ENCODE peak calls at places on chromosomes 12 and 14, in ten cellular contexts. Q, K, M, I, J, P, U, V, T and H are unnamed samples.

GRCh38 chr12:85923767-85924331 is 49.8 kb downstream of the NTS start:
- DNase-seq in Q (peak), K (no peak), M (no peak), I (peak), J (no peak), P (peak), U (no peak), V (no peak), T (peak), H (no peak)

GRCh38 chr12:14948672-14949071 is 10.3 kb upstream of the ERP27 start:
- DNase-seq in Q (peak), K (peak), M (no peak), I (peak), J (no peak), P (peak), U (peak), V (peak), T (no peak), H (peak)

GRCh38 chr14:61512026-61512425 is 183.3 kb upstream of the HIF1A start:
- DNase-seq in Q (no peak), K (no peak), M (no peak), I (no peak), J (no peak), P (no peak), U (no peak), V (no peak), T (no peak), H (no peak)

GRCh38 chr12:20807192-20808080 is 3.1 kb upstream of the SLCO1B3 start:
- DNase-seq in Q (peak), K (no peak), M (no peak), I (no peak), J (no peak), P (no peak), U (no peak), V (no peak), T (no peak), H (no peak)

GRCh38 chr14:68271996-68272395 is 452.4 kb downstream of the RAD51B start:
- DNase-seq in Q (no peak), K (no peak), M (no peak), I (no peak), J (no peak), P (no peak), U (no peak), V (no peak), T (no peak), H (no peak)

GRCh38 chr14:22748188-22748587 is 18.3 kb upstream of the OXA1L start:
- DNase-seq in Q (no peak), K (no peak), M (no peak), I (no peak), J (no peak), P (no peak), U (no peak), V (no peak), T (no peak), H (no peak)

GRCh38 chr12:52151859-52152783 is 39.7 kb downstream of the KRT80 start:
- DNase-seq in Q (peak), K (peak), M (no peak), I (no peak), J (peak), P (peak), U (no peak), V (peak), T (peak), H (no peak)

GRCh38 chr14:77124345-77125274 is 17.0 kb downstream of the ZDHHC22 start:
- DNase-seq in Q (peak), K (peak), M (no peak), I (no peak), J (no peak), P (peak), U (no peak), V (peak), T (peak), H (no peak)

GRCh38 chr14:30991408-30991807 is 34.0 kb upstream of the AP4S1 start:
- DNase-seq in Q (no peak), K (no peak), M (no peak), I (no peak), J (no peak), P (no peak), U (no peak), V (no peak), T (no peak), H (no peak)

GRCh38 chr12:123607756-123608155 is 5.9 kb downstream of the DDX55 start:
- DNase-seq in Q (no peak), K (no peak), M (no peak), I (no peak), J (no peak), P (no peak), U (no peak), V (no peak), T (no peak), H (no peak)

GRCh38 chr12:67710582-67710981 is 62.0 kb downstream of the DYRK2 start:
- DNase-seq in Q (no peak), K (no peak), M (peak), I (peak), J (no peak), P (no peak), U (no peak), V (no peak), T (no peak), H (no peak)

GRCh38 chr12:15982471-15982870 is 71.3 kb downstream of the DERA start:
- DNase-seq in Q (peak), K (no peak), M (no peak), I (no peak), J (no peak), P (peak), U (no peak), V (no peak), T (no peak), H (no peak)

GRCh38 chr14:101122855-101123129 is 219.3 kb upstream of the RTL1 start:
- DNase-seq in Q (no peak), K (no peak), M (no peak), I (no peak), J (no peak), P (no peak), U (no peak), V (no peak), T (no peak), H (no peak)

GRCh38 chr14:54564071-54564798 is 2.7 kb upstream of the SAMD4A start:
- DNase-seq in Q (peak), K (no peak), M (peak), I (no peak), J (no peak), P (peak), U (no peak), V (no peak), T (peak), H (no peak)

GRCh38 chr12:6752931-6753771 is at the start of gene MLF2:
- DNase-seq in Q (peak), K (peak), M (peak), I (peak), J (peak), P (peak), U (peak), V (peak), T (peak), H (peak)

GRCh38 chr12:56632701-56633464 is 2.8 kb upstream of the BAZ2A start:
- DNase-seq in Q (no peak), K (no peak), M (no peak), I (no peak), J (no peak), P (no peak), U (no peak), V (no peak), T (peak), H (no peak)

GRCh38 chr12:89507015-89507824 is 17.4 kb downstream of the GALNT4 start:
- DNase-seq in Q (no peak), K (no peak), M (peak), I (no peak), J (no peak), P (no peak), U (no peak), V (no peak), T (peak), H (no peak)

GRCh38 chr12:124720687-124721500 is 142.8 kb downstream of the SCARB1 start:
- DNase-seq in Q (no peak), K (no peak), M (no peak), I (no peak), J (peak), P (peak), U (peak), V (no peak), T (no peak), H (no peak)

GRCh38 chr14:89773644-89774316 is 180.8 kb downstream of the EFCAB11 start:
- DNase-seq in Q (peak), K (peak), M (peak), I (no peak), J (peak), P (no peak), U (peak), V (peak), T (peak), H (no peak)

GRCh38 chr14:100065942-100066574 is 836 bp downstream of the EVL start:
- DNase-seq in Q (no peak), K (peak), M (no peak), I (no peak), J (no peak), P (no peak), U (no peak), V (peak), T (no peak), H (no peak)

GRCh38 chr14:78970677-78971076 is 800.5 kb downstream of the NRXN3 start:
- DNase-seq in Q (no peak), K (no peak), M (no peak), I (no peak), J (no peak), P (no peak), U (no peak), V (no peak), T (peak), H (no peak)

GRCh38 chr12:105698047-105698446 is 367.6 kb downstream of the C12orf75 start:
- DNase-seq in Q (no peak), K (no peak), M (no peak), I (no peak), J (no peak), P (no peak), U (no peak), V (no peak), T (no peak), H (no peak)

GRCh38 chr14:56549721-56550120 is 29.9 kb upstream of the TMEM260 start:
- DNase-seq in Q (no peak), K (no peak), M (no peak), I (no peak), J (no peak), P (no peak), U (no peak), V (no peak), T (no peak), H (no peak)

GRCh38 chr12:113271853-113272561 is 50.7 kb downstream of the TPCN1 start:
- DNase-seq in Q (peak), K (no peak), M (peak), I (peak), J (peak), P (peak), U (no peak), V (no peak), T (no peak), H (peak)

GRCh38 chr14:75650253-75651058 is 10.2 kb downstream of the ERG28 start:
- DNase-seq in Q (no peak), K (no peak), M (peak), I (no peak), J (no peak), P (no peak), U (no peak), V (no peak), T (no peak), H (no peak)

GRCh38 chr14:99756796-99757195 is 36.4 kb upstream of the EML1 start:
- DNase-seq in Q (no peak), K (no peak), M (no peak), I (no peak), J (no peak), P (no peak), U (no peak), V (no peak), T (no peak), H (no peak)

GRCh38 chr12:127133675-127134335 is 1133.2 kb upstream of the TMEM132C start:
- DNase-seq in Q (peak), K (no peak), M (no peak), I (no peak), J (no peak), P (peak), U (no peak), V (no peak), T (no peak), H (no peak)

GRCh38 chr12:93060666-93061413 is 131.7 kb upstream of the EEA1 start:
- DNase-seq in Q (peak), K (no peak), M (peak), I (peak), J (no peak), P (peak), U (no peak), V (no peak), T (no peak), H (peak)

GRCh38 chr12:65408448-65408847 is 130.0 kb downstream of the MSRB3 start:
- DNase-seq in Q (no peak), K (no peak), M (no peak), I (no peak), J (no peak), P (no peak), U (no peak), V (no peak), T (no peak), H (no peak)

GRCh38 chr14:54715244-54715643 is 148.3 kb downstream of the SAMD4A start:
- DNase-seq in Q (peak), K (no peak), M (no peak), I (no peak), J (no peak), P (peak), U (no peak), V (no peak), T (no peak), H (no peak)

GRCh38 chr14:90275820-90276219 is 19.5 kb downstream of the PSMC1 start:
- DNase-seq in Q (no peak), K (no peak), M (no peak), I (no peak), J (peak), P (peak), U (no peak), V (no peak), T (no peak), H (no peak)

GRCh38 chr12:76719171-76719631 is 44.7 kb upstream of the ZDHHC17 start:
- DNase-seq in Q (peak), K (no peak), M (no peak), I (no peak), J (no peak), P (peak), U (no peak), V (no peak), T (no peak), H (no peak)

GRCh38 chr12:22904485-22904884 is 279.5 kb downstream of the ETNK1 start:
- DNase-seq in Q (no peak), K (no peak), M (no peak), I (no peak), J (no peak), P (no peak), U (no peak), V (no peak), T (no peak), H (no peak)

GRCh38 chr12:123743002-123743401 is 19.1 kb upstream of the DNAH10 start:
- DNase-seq in Q (no peak), K (no peak), M (no peak), I (no peak), J (no peak), P (no peak), U (no peak), V (no peak), T (no peak), H (no peak)

GRCh38 chr14:24695265-24696241 is 61.6 kb upstream of the GZMB start:
- DNase-seq in Q (no peak), K (no peak), M (no peak), I (no peak), J (no peak), P (no peak), U (no peak), V (no peak), T (no peak), H (no peak)

DNA sequence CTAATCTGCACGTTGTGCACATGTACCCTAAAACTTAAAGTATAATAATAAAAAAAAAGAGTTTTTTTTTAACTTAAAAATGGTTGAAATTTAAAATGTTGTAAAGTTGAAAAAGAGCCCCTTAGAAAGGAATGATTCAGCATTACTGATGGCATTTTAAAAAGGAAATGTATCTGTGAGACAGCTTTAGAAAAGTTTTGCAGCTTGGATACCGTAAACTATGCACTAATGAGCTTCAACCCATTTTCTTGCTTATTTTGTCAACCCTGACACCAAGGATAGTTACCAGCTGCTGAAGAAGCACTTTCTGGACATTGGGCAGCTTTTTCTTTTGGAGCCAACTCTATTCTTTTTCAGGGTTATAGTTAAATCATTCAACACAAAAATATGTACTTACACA is 4.3 kb downstream of the BICD1 start:
- DNase-seq in Q (no peak), K (no peak), M (no peak), I (no peak), J (no peak), P (no peak), U (no peak), V (no peak), T (no peak), H (no peak)
- H3K4me3 ChIP-seq in Q (no peak), K (no peak), M (no peak), I (no peak), J (no peak), P (no peak), U (no peak), V (no peak), T (no peak), H (no peak)

GRCh38 chr14:95155044-95155443 is 2.3 kb downstream of the DICER1 start:
- DNase-seq in Q (no peak), K (no peak), M (no peak), I (no peak), J (no peak), P (no peak), U (no peak), V (no peak), T (no peak), H (no peak)
- H3K4me3 ChIP-seq in Q (peak), K (peak), M (peak), I (no peak), J (no peak), P (peak), U (no peak), V (peak), T (no peak), H (peak)

DNA sequence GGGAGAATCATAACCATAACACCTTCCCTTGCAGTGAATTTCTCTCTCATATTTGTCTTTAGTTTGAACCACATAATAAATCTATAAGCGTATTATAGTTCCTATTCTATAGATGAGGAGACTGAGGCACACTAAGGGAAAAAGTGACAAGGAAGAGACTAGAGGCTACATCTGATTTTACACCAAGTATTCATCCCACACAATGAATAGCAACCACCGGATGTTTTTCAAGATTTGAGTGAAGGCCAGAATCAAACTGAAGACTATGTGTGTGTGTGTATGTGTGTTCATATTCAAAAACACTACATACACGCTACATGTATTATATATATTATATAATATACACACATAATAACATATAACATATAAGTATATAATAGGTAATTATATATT is 4.7 kb downstream of the ASB2 start:
- DNase-seq in Q (no peak), K (no peak), M (no peak), I (no peak), J (no peak), P (no peak), U (no peak), V (no peak), T (no peak), H (no peak)
- H3K4me3 ChIP-seq in Q (no peak), K (peak), M (no peak), I (no peak), J (no peak), P (no peak), U (no peak), V (peak), T (no peak), H (no peak)

DNA sequence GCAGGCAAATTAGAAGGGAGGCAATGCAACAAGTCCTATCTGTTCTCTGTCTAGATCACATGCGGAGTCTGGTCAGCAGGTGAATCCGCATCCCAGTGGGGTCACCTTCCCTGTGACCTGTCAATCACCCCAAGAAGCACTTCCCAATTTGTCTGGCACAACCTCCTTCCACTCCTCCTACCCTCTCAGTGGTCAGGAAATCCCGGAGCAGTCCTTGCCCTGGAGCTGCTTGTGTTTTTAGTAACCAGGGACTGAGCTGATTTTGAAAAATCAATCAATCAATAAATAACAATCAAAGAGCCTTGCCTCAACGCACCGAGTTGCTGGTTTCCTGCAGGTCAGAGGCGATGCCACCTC is 572 bp upstream of the ACSS3 start:
- DNase-seq in Q (peak), K (no peak), M (peak), I (no peak), J (peak), P (peak), U (no peak), V (no peak), T (peak), H (no peak)
- H3K4me3 ChIP-seq in Q (peak), K (no peak), M (peak), I (peak), J (peak), P (no peak), U (peak), V (no peak), T (peak), H (peak)

DNA sequence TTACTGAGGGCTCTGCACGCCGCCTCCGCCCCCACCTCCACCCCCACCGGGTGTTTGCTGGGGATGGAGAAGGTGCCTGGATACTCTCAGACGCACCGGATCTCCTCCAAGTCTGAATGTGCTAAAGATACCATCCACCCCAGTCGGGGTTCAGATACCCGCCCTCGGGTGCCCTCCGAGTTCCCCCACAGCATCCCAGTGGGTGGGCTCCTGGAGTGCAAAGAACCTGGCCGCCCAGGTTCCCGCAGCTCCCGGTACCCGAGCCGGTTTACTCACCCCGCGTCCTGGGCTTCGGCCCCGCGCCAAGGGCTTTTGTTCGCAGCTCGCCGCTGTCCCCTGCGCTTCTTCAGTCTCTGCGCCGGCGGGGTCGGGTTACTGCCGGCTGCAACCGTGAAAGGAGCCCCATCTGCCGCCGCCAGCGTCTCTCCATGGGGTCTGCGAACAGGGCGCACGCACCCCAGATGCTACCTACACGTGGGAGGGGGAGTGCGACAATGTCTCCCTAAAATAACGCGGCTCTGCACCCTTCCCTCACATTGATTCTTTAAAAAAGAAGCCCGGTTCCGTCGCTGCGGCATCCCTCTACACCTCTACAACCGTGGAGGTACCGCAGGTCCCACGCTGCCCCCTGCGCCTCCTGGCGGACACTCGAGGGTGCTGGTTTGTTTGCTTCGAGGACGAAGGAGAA is at the start of gene CCDC177:
- DNase-seq in Q (peak), K (peak), M (peak), I (no peak), J (peak), P (peak), U (no peak), V (peak), T (peak), H (no peak)
- H3K4me3 ChIP-seq in Q (peak), K (peak), M (peak), I (no peak), J (no peak), P (peak), U (no peak), V (peak), T (peak), H (peak)